ENCODE peak calls at places on chromosomes 12 and 14, in nine cellular contexts. E is RWPE1, P is foreskin fibroblast, K is D721Med, J is GM12878, D is GM20000, T is adrenal gland, Z is H9, Q is neural crest cell. B is an unnamed sample.

GRCh38 chr14:32428875-32429274 is 99.8 kb downstream of the AKAP6 start:
- DNase-seq in T (no peak), D (no peak), Q (no peak), E (no peak), J (no peak), Z (no peak), P (no peak), K (no peak), B (no peak)

GRCh38 chr12:55707841-55708694 is at the start of gene ITGA7:
- DNase-seq in D (peak), J (no peak), T (no peak), Q (peak), E (peak), Z (peak), P (peak), K (peak), B (peak)

GRCh38 chr14:20008156-20008555 is 6.2 kb downstream of the OR4Q2 start:
- DNase-seq in J (no peak), T (no peak), E (no peak), K (no peak), P (no peak), D (no peak), Q (no peak), Z (no peak), B (no peak)

GRCh38 chr12:31772685-31773222 is 43.9 kb upstream of the AMN1 start:
- DNase-seq in T (no peak), Z (peak), J (no peak), D (no peak), P (no peak), K (no peak), Q (no peak), E (no peak), B (no peak)

GRCh38 chr12:47949441-47950341 is 13.7 kb upstream of the TMEM106C start:
- DNase-seq in K (peak), T (peak), J (no peak), Z (peak), E (peak), P (peak), Q (peak), D (peak), B (peak)

GRCh38 chr12:90203556-90203955 is 494.9 kb upstream of the ATP2B1 start:
- DNase-seq in E (no peak), P (no peak), Q (no peak), Z (no peak), D (no peak), J (no peak), K (no peak), T (no peak), B (no peak)

GRCh38 chr14:63100597-63100996 is 55.3 kb upstream of the KCNH5 start:
- DNase-seq in Z (no peak), Q (no peak), P (no peak), E (no peak), D (no peak), K (no peak), J (no peak), T (no peak), B (no peak)

GRCh38 chr14:37253905-37254304 is 56.2 kb downstream of the MIPOL1 start:
- DNase-seq in Z (no peak), D (no peak), Q (no peak), T (no peak), P (peak), E (peak), J (no peak), K (no peak), B (no peak)

GRCh38 chr14:28773176-28773575 is 6.6 kb downstream of the FOXG1 start:
- DNase-seq in T (no peak), D (no peak), Q (no peak), J (no peak), P (no peak), K (no peak), Z (no peak), E (no peak), B (no peak)

GRCh38 chr14:81418057-81418790 is 18.1 kb upstream of the STON2 start:
- DNase-seq in D (no peak), P (no peak), T (no peak), Q (no peak), Z (no peak), E (no peak), J (no peak), K (no peak), B (no peak)

GRCh38 chr12:108181095-108181454 is 52.0 kb downstream of the WSCD2 start:
- DNase-seq in D (no peak), K (no peak), E (no peak), Q (no peak), Z (no peak), T (no peak), P (no peak), J (no peak), B (no peak)

GRCh38 chr12:54358620-54358944 is 5.7 kb downstream of the GPR84 start:
- DNase-seq in Q (no peak), T (no peak), D (no peak), E (no peak), J (no peak), P (no peak), K (no peak), Z (no peak), B (no peak)

GRCh38 chr14:67413806-67414769 is 2.1 kb upstream of the PLEK2 start:
- DNase-seq in K (no peak), D (no peak), P (peak), E (peak), J (no peak), T (no peak), Z (no peak), Q (no peak), B (no peak)

DNA sequence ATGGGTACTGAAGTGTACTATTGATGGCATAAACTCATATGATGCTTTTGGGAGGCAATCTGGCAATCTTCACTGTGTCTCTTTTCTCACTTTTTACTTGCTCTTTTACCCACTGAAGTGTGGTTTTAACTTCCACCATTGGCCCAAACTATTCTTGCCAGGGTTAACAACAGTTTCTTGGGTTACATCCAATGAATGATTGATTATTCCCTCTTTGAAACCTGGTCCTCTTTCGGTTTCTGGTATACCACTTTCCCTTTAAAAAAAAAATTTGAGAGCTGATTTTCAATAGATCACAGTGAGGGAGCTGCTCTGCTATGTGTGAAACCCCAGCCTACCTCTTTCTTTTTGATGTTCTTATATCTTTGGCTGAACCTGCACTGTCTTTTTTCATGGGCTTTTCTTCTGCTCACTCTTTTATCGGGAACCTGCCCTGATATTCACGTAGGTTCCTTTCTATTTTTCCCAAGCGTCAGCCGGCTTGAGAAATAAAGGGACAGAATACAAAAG is 56.1 kb upstream of the OR4E1 start:
- DNase-seq in D (no peak), T (no peak), K (no peak), J (no peak), Q (no peak), P (no peak), Z (no peak), E (no peak), B (no peak)
- TF ChIP-seq CTCF in D (no peak), T (no peak), K (no peak), J (no peak), Q (no peak), P (no peak), Z (no peak), E (no peak), B (no peak)

DNA sequence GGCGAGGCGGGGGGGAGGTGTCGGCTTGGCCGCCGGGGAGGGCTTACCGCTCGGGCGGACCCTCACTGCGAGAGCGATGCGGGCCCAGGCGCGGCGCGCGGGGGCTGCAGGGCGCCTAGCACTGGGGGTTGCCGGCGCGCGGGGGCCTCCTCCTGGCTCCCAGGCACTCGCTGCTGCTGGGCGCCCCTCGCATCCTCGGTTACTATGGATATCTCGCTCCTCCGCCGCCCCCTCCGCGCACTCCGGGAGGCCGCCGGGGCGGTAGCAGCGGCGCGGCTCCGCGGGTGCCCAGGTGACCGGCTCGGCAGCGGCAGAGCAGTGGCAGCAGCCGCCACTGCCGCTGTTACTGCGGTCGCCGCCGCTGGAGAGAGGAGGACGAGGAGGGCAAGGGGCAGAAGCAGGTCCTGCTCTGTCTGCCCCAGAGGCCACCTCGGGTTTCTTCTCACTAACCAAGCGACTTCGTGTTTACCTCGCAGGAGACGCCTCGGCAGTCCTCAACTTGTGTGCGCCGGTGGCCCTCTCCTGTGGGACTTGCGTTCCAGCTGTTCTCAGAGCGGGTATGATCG is 250.1 kb downstream of the APAF1 start:
- DNase-seq in P (no peak), Z (peak), Q (peak), E (no peak), K (no peak), T (no peak), J (no peak), D (no peak), B (peak)
- TF ChIP-seq CTCF in P (no peak), Z (peak), Q (no peak), E (no peak), K (no peak), T (no peak), J (no peak), D (no peak), B (no peak)

GRCh38 chr14:90756755-90757345 is 59.4 kb downstream of the TTC7B start:
- DNase-seq in K (no peak), J (no peak), P (no peak), Z (peak), E (no peak), Q (no peak), T (no peak), D (no peak), B (no peak)
- TF ChIP-seq CTCF in K (no peak), J (no peak), P (no peak), Z (peak), E (no peak), Q (no peak), T (no peak), D (no peak), B (no peak)

GRCh38 chr12:132507656-132508055 is 17.7 kb downstream of the FBRSL1 start:
- DNase-seq in K (no peak), J (no peak), T (no peak), E (no peak), Q (no peak), P (no peak), D (no peak), Z (no peak), B (no peak)
- TF ChIP-seq CTCF in K (no peak), J (no peak), T (no peak), E (no peak), Q (no peak), P (no peak), D (no peak), Z (peak), B (peak)

GRCh38 chr12:50621435-50622304 is 116.9 kb downstream of the DIP2B start:
- DNase-seq in K (no peak), Z (no peak), T (no peak), E (no peak), J (no peak), D (no peak), P (no peak), Q (no peak), B (no peak)

GRCh38 chr12:50618864-50619609 is 114.3 kb downstream of the DIP2B start:
- DNase-seq in J (no peak), K (no peak), P (peak), E (peak), D (no peak), Z (no peak), T (no peak), Q (no peak), B (no peak)

GRCh38 chr12:50620975-50621360 is 116.2 kb downstream of the DIP2B start:
- DNase-seq in Z (no peak), K (no peak), T (no peak), D (no peak), J (no peak), P (no peak), Q (no peak), E (no peak), B (no peak)

GRCh38 chr12:50619610-50619958 is 114.8 kb downstream of the DIP2B start:
- DNase-seq in E (no peak), D (no peak), P (no peak), Z (no peak), K (no peak), Q (no peak), T (no peak), J (no peak), B (no peak)

DNA sequence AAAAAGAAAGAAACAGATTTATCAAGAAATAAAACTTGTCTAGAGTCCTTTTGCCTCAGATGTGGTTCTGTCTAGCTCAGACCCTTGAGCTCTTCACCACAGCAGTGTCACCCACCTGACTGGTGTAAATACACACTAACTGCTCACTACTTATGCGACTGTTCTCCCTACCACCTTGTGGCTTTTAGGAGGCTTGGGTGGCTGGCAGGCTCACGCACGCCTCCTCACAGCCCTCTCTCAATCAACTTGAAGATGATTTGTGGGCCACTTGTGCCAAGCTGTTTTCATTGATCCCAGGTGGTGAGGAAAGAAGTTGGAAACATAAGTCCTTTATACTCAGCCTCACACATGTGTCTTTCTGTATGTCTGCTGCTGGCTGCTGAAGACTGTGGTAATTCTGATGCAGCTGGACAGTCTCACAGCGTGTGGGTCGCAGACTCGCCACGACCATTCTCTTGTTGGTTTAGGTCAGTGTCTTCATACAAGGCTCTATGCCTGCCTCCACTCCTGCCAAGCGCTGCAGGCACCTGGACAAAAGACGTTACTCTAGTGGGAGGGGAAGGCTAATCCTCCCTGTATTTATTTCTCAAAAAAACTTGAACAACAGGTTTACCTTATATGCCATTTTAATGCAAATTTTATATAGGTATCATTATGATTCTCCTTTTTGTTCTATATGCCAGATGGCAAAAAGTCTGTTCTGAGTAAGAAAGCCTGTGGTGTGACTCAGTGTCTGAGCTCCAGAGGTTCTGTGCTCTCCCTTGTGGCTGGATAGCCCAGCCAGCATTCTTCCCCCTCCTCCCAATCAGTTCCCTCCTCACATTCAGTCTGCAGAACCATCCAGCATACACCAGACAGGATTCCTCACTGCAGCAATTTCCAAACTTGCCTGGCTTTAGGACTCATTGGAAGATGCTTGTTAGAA is 115.5 kb downstream of the DIP2B start:
- DNase-seq in J (no peak), K (no peak), D (no peak), P (peak), Z (no peak), E (peak), T (no peak), Q (no peak), B (no peak)
- TF ChIP-seq CTCF in J (no peak), K (no peak), D (no peak), P (no peak), Z (no peak), E (no peak), T (no peak), Q (no peak), B (no peak)

GRCh38 chr12:132363661-132364347 is 34.4 kb upstream of the GALNT9 start:
- DNase-seq in Z (no peak), E (no peak), P (no peak), J (no peak), D (no peak), Q (no peak), K (no peak), T (no peak), B (no peak)
- TF ChIP-seq CTCF in Z (no peak), E (no peak), P (no peak), J (no peak), D (no peak), Q (no peak), K (no peak), T (no peak), B (no peak)

GRCh38 chr12:41680155-41680554 is 464.5 kb downstream of the GXYLT1 start:
- DNase-seq in K (no peak), Q (no peak), Z (no peak), P (no peak), E (no peak), D (no peak), T (no peak), J (no peak), B (no peak)

GRCh38 chr12:41684997-41685396 is 459.7 kb downstream of the GXYLT1 start:
- DNase-seq in D (no peak), T (no peak), Z (no peak), J (no peak), K (no peak), E (no peak), Q (no peak), P (peak), B (no peak)

GRCh38 chr12:41683513-41683912 is 461.2 kb downstream of the GXYLT1 start:
- DNase-seq in Z (no peak), K (no peak), P (no peak), D (no peak), Q (no peak), E (no peak), T (no peak), J (no peak), B (no peak)

GRCh38 chr12:41683023-41683422 is 461.7 kb downstream of the GXYLT1 start:
- DNase-seq in J (no peak), E (no peak), Z (no peak), P (no peak), D (no peak), T (no peak), K (no peak), Q (no peak), B (no peak)

GRCh38 chr12:41681898-41682297 is 462.8 kb downstream of the GXYLT1 start:
- DNase-seq in P (no peak), D (no peak), K (no peak), E (no peak), Q (no peak), Z (no peak), T (no peak), J (no peak), B (no peak)
- TF ChIP-seq CTCF in P (no peak), D (no peak), K (no peak), E (no peak), Q (no peak), Z (peak), T (no peak), J (no peak), B (no peak)

DNA sequence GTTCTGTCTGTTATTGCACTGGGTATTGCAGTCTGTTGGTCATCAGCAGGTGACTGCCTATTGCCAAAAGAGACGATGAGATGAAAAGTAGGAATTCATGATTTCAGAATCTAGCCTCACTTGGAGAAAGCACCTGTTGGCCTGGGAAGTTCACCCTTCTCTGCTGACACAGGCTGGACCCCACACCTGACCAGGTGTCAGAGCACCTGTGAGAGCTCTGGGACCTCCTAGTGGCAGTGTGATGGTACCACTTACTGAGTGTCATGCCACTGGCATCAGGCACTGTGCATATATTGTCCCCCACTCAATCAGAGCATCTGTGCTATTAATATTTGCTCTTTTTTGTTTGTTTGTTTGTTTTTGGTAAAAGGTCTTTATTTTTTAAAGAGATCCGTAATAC is 68.0 kb downstream of the RASSF3 start:
- DNase-seq in Q (no peak), E (no peak), J (no peak), P (no peak), D (no peak), Z (no peak), K (no peak), T (no peak), B (no peak)
- TF ChIP-seq CTCF in Q (no peak), E (no peak), J (no peak), P (no peak), D (no peak), Z (peak), K (no peak), T (no peak), B (peak)

DNA sequence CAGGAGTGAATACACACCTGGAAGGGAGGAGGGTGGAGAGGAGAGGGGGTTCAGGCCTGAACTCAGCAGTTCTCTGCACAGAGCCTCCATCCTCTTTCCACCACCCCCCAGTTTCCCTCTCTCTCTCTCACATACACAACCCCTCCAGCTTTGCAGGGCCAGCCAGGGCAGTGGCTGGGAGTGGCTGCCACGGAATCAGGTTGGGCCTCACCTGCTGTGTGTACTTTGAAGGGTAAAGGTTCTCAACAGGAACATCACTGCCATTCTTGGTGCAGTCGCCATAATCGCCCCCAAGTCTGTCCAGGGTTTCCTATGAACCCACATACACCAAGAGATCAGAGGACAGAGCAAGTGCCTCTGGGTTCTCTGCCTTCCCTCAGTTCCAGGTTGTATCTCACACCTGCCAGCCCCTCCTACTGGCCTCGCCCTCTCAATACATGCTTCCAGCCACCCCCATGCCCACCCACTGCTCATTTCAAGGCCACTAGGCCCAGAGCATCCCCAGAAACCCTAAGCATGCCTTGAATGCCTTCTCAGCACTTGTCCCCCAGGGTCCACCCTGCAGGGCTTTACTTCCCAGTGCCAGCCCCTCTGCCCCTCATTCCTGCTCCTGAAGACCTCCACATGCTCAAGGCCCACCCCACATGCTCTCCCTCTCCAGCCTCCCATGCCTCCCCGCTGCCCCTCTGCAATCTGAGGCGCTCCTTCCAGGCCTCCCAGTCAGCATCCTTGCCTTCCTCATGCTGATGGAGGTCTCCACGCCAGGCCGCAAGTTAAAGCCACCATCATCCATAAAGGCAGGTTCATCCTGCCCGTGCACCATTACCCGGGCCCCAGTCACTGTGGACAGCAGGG is 12.9 kb upstream of the TNFRSF1A start:
- DNase-seq in Z (peak), Q (no peak), K (no peak), P (no peak), J (no peak), D (no peak), E (no peak), T (no peak), B (no peak)
- TF ChIP-seq CTCF in Z (peak), Q (no peak), K (no peak), P (no peak), J (no peak), D (no peak), E (no peak), T (no peak), B (no peak)

B was measured in progenitor cell of endocrine pancreas.